ENCODE peak calls at places on chromosome 3, in six cellular contexts. P is osteoblast, T is BJ, Y is DMS 273 treated with DMSO at 0.1 percent for 48 hours, B is NCI-H1105, R is NCI-H1092. M is an unnamed sample.

GRCh38 chr3:22585504-22585903 is 617.6 kb upstream of the UBE2E2 start:
- DNase-seq in P (no peak), T (no peak), Y (peak), B (peak), R (no peak), M (no peak)

GRCh38 chr3:161035711-161036110 is 69.4 kb downstream of the B3GALNT1 start:
- DNase-seq in P (peak), T (no peak), Y (no peak), B (no peak), R (no peak), M (no peak)

GRCh38 chr3:188090626-188091309 is 63.2 kb upstream of the LPP start:
- DNase-seq in P (no peak), T (no peak), Y (no peak), B (peak), R (peak), M (no peak)

GRCh38 chr3:86438544-86438943 is 552.4 kb downstream of the VGLL3 start:
- DNase-seq in P (no peak), T (no peak), Y (no peak), B (no peak), R (no peak), M (no peak)

GRCh38 chr3:32106929-32107362 is 526 bp downstream of the GPD1L start:
- DNase-seq in P (peak), T (no peak), Y (no peak), B (no peak), R (no peak), M (no peak)

GRCh38 chr3:155411500-155412223 is 118.2 kb upstream of the STRIT1 start:
- DNase-seq in P (no peak), T (no peak), Y (no peak), B (no peak), R (no peak), M (no peak)

GRCh38 chr3:138646527-138646926 is 38.0 kb downstream of the FAIM start:
- DNase-seq in P (no peak), T (no peak), Y (no peak), B (no peak), R (no peak), M (no peak)

GRCh38 chr3:42067324-42067723 is 23.8 kb upstream of the TRAK1 start:
- DNase-seq in P (no peak), T (no peak), Y (no peak), B (no peak), R (no peak), M (no peak)

GRCh38 chr3:150227839-150228238 is 180.3 kb upstream of the TSC22D2 start:
- DNase-seq in P (no peak), T (no peak), Y (peak), B (peak), R (peak), M (peak)

GRCh38 chr3:172659246-172660002 is 51.4 kb downstream of the NCEH1 start:
- DNase-seq in P (no peak), T (no peak), Y (no peak), B (no peak), R (no peak), M (no peak)